ENCODE peak calls at places on chromosomes 3 and 15, in nine cellular contexts. E is OCI-LY7, P is NCI-H2081, H is NCI-H1092 treated with DMSO at 0.1 percent for 48 hours, R is CMK, F is left lobe of liver, J is NCI-H1436 treated with DMSO at 0.1 percent for 48 hours, U is sciatic nerve, Z is ureter. O is an unnamed sample.

GRCh38 chr3:43043071-43043766 is 62.7 kb downstream of the POMGNT2 start:
- DNase-seq in E (no peak), P (no peak), H (no peak), R (no peak), F (peak), J (no peak), U (no peak), Z (no peak), O (no peak)

GRCh38 chr3:57805674-57806073 is 49.6 kb downstream of the SLMAP start:
- DNase-seq in E (no peak), P (no peak), H (no peak), R (no peak), F (no peak), J (no peak), U (no peak), Z (no peak), O (no peak)

GRCh38 chr3:127630811-127631714 is 2.1 kb downstream of the PODXL2 start:
- DNase-seq in E (no peak), P (peak), H (peak), R (no peak), F (no peak), J (no peak), U (no peak), Z (no peak), O (no peak)

GRCh38 chr3:128480278-128480677 is 12.7 kb downstream of the GATA2 start:
- DNase-seq in E (no peak), P (no peak), H (no peak), R (no peak), F (no peak), J (no peak), U (no peak), Z (no peak), O (no peak)

GRCh38 chr3:82354181-82354696 is 592.8 kb upstream of the GBE1 start:
- DNase-seq in E (no peak), P (peak), H (peak), R (no peak), F (no peak), J (no peak), U (no peak), Z (no peak), O (no peak)

GRCh38 chr15:90004252-90004651 is 3.1 kb downstream of the ZNF710 start:
- DNase-seq in E (no peak), P (no peak), H (no peak), R (no peak), F (no peak), J (no peak), U (no peak), Z (no peak), O (no peak)

GRCh38 chr15:33913459-33913858 is 54.8 kb upstream of the CHRM5 start:
- DNase-seq in E (no peak), P (no peak), H (no peak), R (no peak), F (no peak), J (no peak), U (no peak), Z (no peak), O (no peak)

GRCh38 chr3:8366214-8366613 is 135.4 kb upstream of the LMCD1 start:
- DNase-seq in E (no peak), P (no peak), H (no peak), R (no peak), F (no peak), J (no peak), U (no peak), Z (no peak), O (no peak)

GRCh38 chr3:31648286-31648968 is 115.7 kb downstream of the STT3B start:
- DNase-seq in E (no peak), P (no peak), H (no peak), R (no peak), F (no peak), J (no peak), U (no peak), Z (no peak), O (no peak)

GRCh38 chr15:40108061-40108854 is 421 bp downstream of the BMF start:
- DNase-seq in E (no peak), P (peak), H (no peak), R (no peak), F (peak), J (no peak), U (peak), Z (peak), O (no peak)

GRCh38 chr15:51424780-51425179 is 83.3 kb downstream of the GLDN start:
- DNase-seq in E (no peak), P (no peak), H (no peak), R (no peak), F (no peak), J (no peak), U (no peak), Z (no peak), O (no peak)

GRCh38 chr3:187130346-187131066 is 8.8 kb downstream of the RPL39L start:
- DNase-seq in E (peak), P (no peak), H (no peak), R (no peak), F (no peak), J (no peak), U (no peak), Z (no peak), O (no peak)

GRCh38 chr3:57910988-57911387 is 97.2 kb upstream of the FLNB start:
- DNase-seq in E (peak), P (no peak), H (no peak), R (no peak), F (no peak), J (no peak), U (no peak), Z (no peak), O (peak)

GRCh38 chr3:195886181-195887141 is 21.9 kb downstream of the TNK2 start:
- DNase-seq in E (no peak), P (no peak), H (no peak), R (no peak), F (no peak), J (no peak), U (no peak), Z (no peak), O (no peak)

GRCh38 chr15:67380921-67381320 is 126.3 kb downstream of the IQCH start:
- DNase-seq in E (no peak), P (no peak), H (no peak), R (no peak), F (no peak), J (no peak), U (no peak), Z (no peak), O (no peak)

GRCh38 chr15:51004103-51004536 is 90.6 kb downstream of the TNFAIP8L3 start:
- DNase-seq in E (no peak), P (no peak), H (no peak), R (no peak), F (no peak), J (no peak), U (no peak), Z (no peak), O (no peak)

GRCh38 chr15:88574646-88575045 is 28.2 kb upstream of the DET1 start:
- DNase-seq in E (no peak), P (no peak), H (peak), R (no peak), F (no peak), J (peak), U (no peak), Z (no peak), O (no peak)

GRCh38 chr3:126985143-126985985 is 2.4 kb downstream of the PLXNA1 start:
- DNase-seq in E (no peak), P (no peak), H (no peak), R (no peak), F (no peak), J (no peak), U (no peak), Z (no peak), O (no peak)

GRCh38 chr3:87756616-87757015 is 302.2 kb downstream of the CGGBP1 start:
- DNase-seq in E (no peak), P (no peak), H (no peak), R (no peak), F (no peak), J (no peak), U (no peak), Z (no peak), O (no peak)

GRCh38 chr3:99126291-99126690 is 224.8 kb upstream of the DCBLD2 start:
- DNase-seq in E (no peak), P (no peak), H (no peak), R (no peak), F (no peak), J (no peak), U (no peak), Z (no peak), O (no peak)

GRCh38 chr3:114848643-114849350 is 298.3 kb downstream of the ZBTB20 start:
- DNase-seq in E (no peak), P (peak), H (peak), R (no peak), F (no peak), J (no peak), U (no peak), Z (no peak), O (no peak)

GRCh38 chr3:38116471-38117162 is 20.3 kb downstream of the ACAA1 start:
- DNase-seq in E (no peak), P (no peak), H (no peak), R (no peak), F (peak), J (no peak), U (peak), Z (no peak), O (no peak)

GRCh38 chr15:85788796-85789495 is 5.8 kb downstream of the KLHL25 start:
- DNase-seq in E (no peak), P (no peak), H (no peak), R (no peak), F (no peak), J (no peak), U (no peak), Z (peak), O (no peak)

GRCh38 chr3:20052851-20053250 is 12.6 kb downstream of the KAT2B start:
- DNase-seq in E (no peak), P (no peak), H (no peak), R (no peak), F (no peak), J (no peak), U (no peak), Z (no peak), O (no peak)

GRCh38 chr3:20564966-20565365 is 379.0 kb upstream of the SGO1 start:
- DNase-seq in E (no peak), P (no peak), H (no peak), R (no peak), F (no peak), J (no peak), U (no peak), Z (no peak), O (no peak)

GRCh38 chr15:27070816-27071215 is 99.8 kb downstream of the GABRG3 start:
- DNase-seq in E (no peak), P (no peak), H (no peak), R (no peak), F (no peak), J (no peak), U (no peak), Z (no peak), O (no peak)

GRCh38 chr3:44509393-44509921 is 32.0 kb upstream of the ZNF445 start:
- DNase-seq in E (no peak), P (no peak), H (no peak), R (no peak), F (no peak), J (no peak), U (no peak), Z (no peak), O (no peak)

GRCh38 chr3:13655074-13655913 is 106.4 kb downstream of the FBLN2 start:
- DNase-seq in E (no peak), P (no peak), H (peak), R (no peak), F (no peak), J (no peak), U (no peak), Z (no peak), O (no peak)

GRCh38 chr15:70375006-70375409 is 277.3 kb upstream of the TLE3 start:
- DNase-seq in E (no peak), P (peak), H (no peak), R (peak), F (peak), J (no peak), U (peak), Z (peak), O (no peak)

GRCh38 chr3:127137757-127138536 is 55.0 kb upstream of the PRR23E start:
- DNase-seq in E (no peak), P (no peak), H (no peak), R (no peak), F (no peak), J (no peak), U (peak), Z (no peak), O (no peak)

GRCh38 chr15:52976050-52976449 is 185.9 kb upstream of the ONECUT1 start:
- DNase-seq in E (no peak), P (no peak), H (no peak), R (no peak), F (peak), J (no peak), U (no peak), Z (no peak), O (no peak)

GRCh38 chr15:41994171-41994650 is 21.9 kb upstream of the EHD4 start:
- DNase-seq in E (no peak), P (no peak), H (no peak), R (no peak), F (no peak), J (no peak), U (no peak), Z (no peak), O (no peak)

GRCh38 chr15:36938764-36939163 is 161.6 kb downstream of the MEIS2 start:
- DNase-seq in E (no peak), P (no peak), H (no peak), R (no peak), F (no peak), J (no peak), U (no peak), Z (no peak), O (no peak)

O was measured in stimulated activated CD8-positive, alpha-beta memory T cell treated with anti-CD3 and anti-CD28 coated beads, Interleukin-7, amount 100 ng/mL, for 48 hours.